ENCODE peak calls at places on chromosomes 16 and 17, in nine cellular contexts. U, Z, R, P, D, F, S, T and A are unnamed samples.

GRCh38 chr17:45332989-45333701 is 16.3 kb upstream of the MAP3K14 start:
- DNase-seq in U (no peak), Z (no peak), R (no peak), P (no peak), D (no peak), F (no peak), S (no peak), T (peak; percentile 35), A (no peak)

GRCh38 chr16:58046936-58047335 is 21.4 kb downstream of the MMP15 start:
- DNase-seq in U (no peak), Z (no peak), R (no peak), P (no peak), D (no peak), F (no peak), S (no peak), T (no peak), A (no peak)

GRCh38 chr16:89860747-89861304 is 12.6 kb upstream of the TCF25 start:
- DNase-seq in U (peak; percentile 46), Z (peak; percentile 56), R (peak; percentile 16), P (no peak), D (peak; percentile 58), F (peak; percentile 54), S (peak; percentile 72), T (no peak), A (no peak)

GRCh38 chr16:68128577-68129305 is 43.6 kb downstream of the NFATC3 start:
- DNase-seq in U (no peak), Z (no peak), R (no peak), P (no peak), D (no peak), F (peak; percentile 61), S (no peak), T (peak; percentile 57), A (peak; percentile 19)

GRCh38 chr17:50375858-50376538 is 3.0 kb downstream of the EME1 start:
- DNase-seq in U (no peak), Z (no peak), R (no peak), P (no peak), D (no peak), F (no peak), S (no peak), T (no peak), A (no peak)

GRCh38 chr17:32497431-32498205 is 10.8 kb downstream of the CDK5R1 start:
- DNase-seq in U (no peak), Z (no peak), R (no peak), P (no peak), D (peak; percentile 41), F (no peak), S (no peak), T (peak; percentile 11), A (no peak)

GRCh38 chr16:87945351-87946042 is 5.7 kb upstream of the BANP start:
- DNase-seq in U (peak; percentile 83), Z (peak; percentile 42), R (peak; percentile 44), P (no peak), D (peak; percentile 50), F (peak; percentile 86), S (peak; percentile 46), T (peak; percentile 83), A (peak; percentile 93)

GRCh38 chr16:73171901-73172619 is 124.1 kb upstream of the ZFHX3 start:
- DNase-seq in U (no peak), Z (no peak), R (no peak), P (no peak), D (no peak), F (no peak), S (no peak), T (no peak), A (no peak)

GRCh38 chr16:29926675-29927522 is 873 bp upstream of the KCTD13 start:
- DNase-seq in U (peak; percentile 25), Z (no peak), R (peak; percentile 29), P (no peak), D (peak; percentile 25), F (no peak), S (no peak), T (no peak), A (no peak)

GRCh38 chr17:3035968-3036280 is 27.5 kb downstream of the OR1D5 start:
- DNase-seq in U (no peak), Z (no peak), R (no peak), P (no peak), D (no peak), F (no peak), S (no peak), T (no peak), A (no peak)

GRCh38 chr17:76884995-76885896 is 17.0 kb downstream of the MGAT5B start:
- DNase-seq in U (no peak), Z (no peak), R (no peak), P (no peak), D (no peak), F (no peak), S (no peak), T (no peak), A (no peak)

GRCh38 chr17:76889323-76889722 is 21.1 kb downstream of the MGAT5B start:
- DNase-seq in U (no peak), Z (no peak), R (no peak), P (no peak), D (no peak), F (no peak), S (no peak), T (no peak), A (no peak)

GRCh38 chr17:76886395-76886794 is 18.2 kb downstream of the MGAT5B start:
- DNase-seq in U (no peak), Z (no peak), R (no peak), P (no peak), D (no peak), F (no peak), S (no peak), T (no peak), A (no peak)

GRCh38 chr17:76887809-76888208 is 19.6 kb downstream of the MGAT5B start:
- DNase-seq in U (no peak), Z (no peak), R (no peak), P (no peak), D (no peak), F (no peak), S (no peak), T (no peak), A (no peak)

GRCh38 chr17:76888661-76889060 is 20.5 kb downstream of the MGAT5B start:
- DNase-seq in U (no peak), Z (no peak), R (no peak), P (no peak), D (no peak), F (no peak), S (peak; percentile 56), T (no peak), A (no peak)
- TF ChIP-seq CTCF in U (no peak), Z (no peak), R (no peak), P (no peak), D (no peak), F (no peak), S (peak; percentile 31), T (no peak), A (peak; percentile 15)

GRCh38 chr17:75031972-75032895 is 14.5 kb downstream of the ATP5PD start:
- DNase-seq in U (peak; percentile 60), Z (peak; percentile 41), R (peak; percentile 83), P (no peak), D (peak; percentile 86), F (peak; percentile 64), S (peak; percentile 40), T (peak; percentile 77), A (peak; percentile 49)

GRCh38 chr17:75033346-75034235 is 13.2 kb downstream of the ATP5PD start:
- DNase-seq in U (peak; percentile 91), Z (peak; percentile 91), R (peak; percentile 80), P (peak; percentile 87), D (peak; percentile 97), F (peak; percentile 91), S (peak; percentile 95), T (peak; percentile 78), A (peak; percentile 51)

GRCh38 chr17:75034236-75034908 is 12.4 kb downstream of the ATP5PD start:
- DNase-seq in U (peak; percentile 79), Z (peak; percentile 89), R (peak; percentile 75), P (peak; percentile 73), D (peak; percentile 97), F (peak; percentile 90), S (peak; percentile 94), T (peak; percentile 71), A (peak; percentile 60)

GRCh38 chr17:75030161-75030560 is 16.6 kb downstream of the ATP5PD start:
- DNase-seq in U (no peak), Z (no peak), R (no peak), P (no peak), D (no peak), F (no peak), S (no peak), T (no peak), A (no peak)

GRCh38 chr17:75032896-75033294 is 13.9 kb downstream of the ATP5PD start:
- DNase-seq in U (no peak), Z (no peak), R (peak; percentile 7), P (no peak), D (peak; percentile 48), F (peak; percentile 5), S (no peak), T (no peak), A (no peak)
- H3K4me3 ChIP-seq in U (peak overlapping the region; percentile 6), Z (peak overlapping the region; percentile 67), R (peak overlapping the region; percentile 57), P (peak overlapping the region; percentile 92), D (peak overlapping the region; percentile 73), F (peak overlapping the region; percentile 88), S (peak overlapping the region; percentile 94), T (peak overlapping the region; percentile 99), A (peak overlapping the region; percentile 83)

GRCh38 chr16:12276631-12277030 is 300.1 kb downstream of the SNX29 start:
- DNase-seq in U (no peak), Z (no peak), R (no peak), P (no peak), D (no peak), F (peak; percentile 14), S (no peak), T (no peak), A (no peak)

GRCh38 chr16:12268602-12269001 is 292.1 kb downstream of the SNX29 start:
- DNase-seq in U (no peak), Z (peak; percentile 55), R (no peak), P (no peak), D (no peak), F (peak; percentile 23), S (no peak), T (no peak), A (no peak)

GRCh38 chr16:12272264-12272663 is 295.7 kb downstream of the SNX29 start:
- DNase-seq in U (no peak), Z (no peak), R (no peak), P (no peak), D (no peak), F (no peak), S (no peak), T (no peak), A (no peak)

GRCh38 chr16:12267491-12267890 is 291.0 kb downstream of the SNX29 start:
- DNase-seq in U (no peak), Z (no peak), R (no peak), P (no peak), D (no peak), F (no peak), S (no peak), T (no peak), A (no peak)

DNA sequence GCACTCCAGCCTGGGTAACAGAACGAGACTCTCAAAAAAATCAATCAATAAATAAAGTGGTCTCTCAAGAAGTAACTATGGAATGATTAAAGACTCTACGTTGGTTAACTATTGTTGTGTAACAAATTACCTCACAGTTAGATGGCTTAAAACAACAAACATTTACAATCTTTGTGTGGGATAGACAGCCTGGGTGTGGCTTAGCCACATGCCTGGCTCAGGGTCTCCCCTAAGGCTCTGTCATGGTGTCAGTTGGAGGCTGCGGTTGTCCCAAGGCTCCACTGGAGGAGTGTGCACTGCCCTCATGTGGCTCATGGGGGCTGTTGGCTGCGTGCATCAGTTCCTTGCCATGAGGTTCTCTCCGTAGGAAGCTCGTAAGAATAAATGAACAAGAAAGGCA is 294.5 kb downstream of the SNX29 start:
- DNase-seq in U (no peak), Z (no peak), R (no peak), P (peak; percentile 12), D (peak; percentile 39), F (peak; percentile 41), S (peak; percentile 75), T (peak; percentile 34), A (no peak)
- TF ChIP-seq CTCF in U (no peak), Z (peak; percentile 35), R (peak; percentile 36), P (peak; percentile 55), D (peak; percentile 15), F (peak; percentile 59), S (peak; percentile 64), T (peak; percentile 41), A (peak; percentile 49)

GRCh38 chr17:7587831-7588230 is 2.1 kb downstream of the SOX15 start:
- DNase-seq in U (no peak), Z (no peak), R (no peak), P (no peak), D (no peak), F (no peak), S (no peak), T (peak; percentile 28), A (no peak)
- H3K4me3 ChIP-seq in U (no peak overlapping the region), Z (no peak overlapping the region), R (no peak overlapping the region), P (no peak overlapping the region), D (no peak overlapping the region), F (no peak overlapping the region), S (no peak overlapping the region), T (peak overlapping the region; percentile 26), A (peak overlapping the region; percentile 8)